ENCODE peak calls at places on chromosomes 2 and 18, in five cellular contexts. C, Z, Q, I and T are unnamed samples.

GRCh38 chr2:179562330-179562885 is 297.8 kb upstream of the SESTD1 start:
- DNase-seq in C (peak), Z (no peak), Q (no peak), I (no peak), T (no peak)

GRCh38 chr18:4293337-4293736 is 161.8 kb downstream of the DLGAP1 start:
- DNase-seq in C (no peak), Z (no peak), Q (no peak), I (no peak), T (no peak)

GRCh38 chr2:207855591-207855990 is 85.9 kb upstream of the FZD5 start:
- DNase-seq in C (no peak), Z (no peak), Q (no peak), I (no peak), T (no peak)

GRCh38 chr2:226423498-226423960 is 376.1 kb downstream of the IRS1 start:
- DNase-seq in C (peak), Z (no peak), Q (peak), I (peak), T (no peak)

GRCh38 chr2:205197468-205198129 is 484.7 kb upstream of the NRP2 start:
- DNase-seq in C (no peak), Z (no peak), Q (no peak), I (no peak), T (no peak)

GRCh38 chr2:119407430-119408220 is 24.0 kb upstream of the TMEM37 start:
- DNase-seq in C (peak), Z (no peak), Q (no peak), I (peak), T (no peak)

GRCh38 chr2:9991829-9992273 is 40.4 kb downstream of the GRHL1 start:
- DNase-seq in C (no peak), Z (no peak), Q (no peak), I (no peak), T (no peak)

GRCh38 chr2:19251554-19251953 is 106.9 kb downstream of the OSR1 start:
- DNase-seq in C (no peak), Z (no peak), Q (no peak), I (peak), T (no peak)

GRCh38 chr2:35830833-35831232 is 524.7 kb upstream of the CRIM1 start:
- DNase-seq in C (no peak), Z (no peak), Q (no peak), I (no peak), T (no peak)

GRCh38 chr2:65227471-65228248 is at the start of gene ACTR2:
- DNase-seq in C (peak), Z (peak), Q (peak), I (peak), T (peak)

GRCh38 chr18:58061349-58061748 is 17.3 kb downstream of the NEDD4L start:
- DNase-seq in C (no peak), Z (no peak), Q (no peak), I (no peak), T (no peak)

GRCh38 chr2:12199661-12200258 is 453.3 kb downstream of the LPIN1 start:
- DNase-seq in C (no peak), Z (no peak), Q (no peak), I (no peak), T (no peak)

GRCh38 chr2:2919574-2920365 is 457.8 kb downstream of the EIPR1 start:
- DNase-seq in C (no peak), Z (no peak), Q (no peak), I (no peak), T (no peak)

DNA sequence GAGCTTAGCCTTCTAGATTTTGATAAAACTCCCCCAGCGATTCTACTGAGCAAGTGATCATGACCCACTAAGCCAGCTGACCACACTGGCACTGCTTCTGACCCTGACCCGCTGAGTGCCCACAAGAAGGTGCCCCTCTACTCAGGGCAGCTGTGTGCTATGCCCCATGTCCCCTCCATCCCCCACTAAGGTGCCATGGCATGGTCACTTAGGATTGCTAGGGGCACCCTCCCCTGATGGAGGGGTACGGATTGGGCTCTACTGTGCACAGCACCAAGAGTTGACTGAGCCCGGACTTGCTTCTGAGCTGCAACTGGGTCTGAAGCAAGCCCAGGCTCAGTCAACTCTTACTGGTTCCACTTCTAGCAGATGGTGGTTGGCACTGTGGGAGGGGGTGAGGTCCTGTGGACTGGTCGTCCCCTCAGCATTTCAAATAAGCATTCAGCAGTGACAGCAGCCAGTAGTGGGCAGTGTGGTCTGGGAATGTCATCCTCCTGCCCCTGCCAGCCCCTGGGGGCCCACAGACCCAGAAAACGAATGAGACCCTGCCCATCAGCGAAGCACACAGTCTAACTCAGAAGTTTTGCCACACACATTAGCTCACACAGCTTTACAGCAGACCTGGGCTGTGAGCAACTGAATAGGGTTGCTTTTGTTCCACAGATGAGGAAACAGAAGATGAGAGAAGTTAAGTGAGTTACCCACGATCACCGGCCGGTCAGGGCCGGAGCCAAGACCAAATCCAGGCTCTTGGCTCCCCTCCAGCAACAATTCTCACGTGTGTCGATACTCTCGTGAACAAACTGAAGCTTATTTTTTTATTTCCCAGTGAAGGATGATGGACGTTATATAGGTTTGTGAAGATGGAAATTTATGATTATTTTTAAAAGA is 52.1 kb upstream of the FOSL2 start:
- DNase-seq in C (no peak), Z (no peak), Q (no peak), I (no peak), T (no peak)
- TF ChIP-seq CTCF in C (peak), Z (peak), Q (peak), I (no peak), T (peak)

DNA sequence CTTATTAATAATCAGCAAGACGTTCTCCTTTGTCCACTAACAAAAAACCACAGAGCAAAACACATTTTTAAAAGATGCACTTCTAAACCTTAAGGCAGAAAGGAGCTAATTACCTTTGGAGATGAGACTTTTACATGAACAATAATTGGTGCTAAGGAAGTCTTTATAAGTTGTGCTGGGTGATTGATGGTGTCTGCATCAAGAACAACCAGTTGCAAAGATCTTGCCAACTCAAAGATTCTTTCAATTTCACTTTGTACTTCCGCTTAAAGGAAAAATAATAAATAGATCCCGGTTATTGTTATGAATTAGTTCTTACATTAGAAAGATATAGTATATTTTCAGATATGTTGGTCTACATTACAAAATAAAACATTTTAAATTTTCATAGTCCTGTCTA is 26.9 kb upstream of the ARL5A start:
- DNase-seq in C (no peak), Z (no peak), Q (no peak), I (no peak), T (no peak)
- H3K4me3 ChIP-seq in C (no peak), Z (no peak), Q (no peak), I (no peak), T (no peak)

DNA sequence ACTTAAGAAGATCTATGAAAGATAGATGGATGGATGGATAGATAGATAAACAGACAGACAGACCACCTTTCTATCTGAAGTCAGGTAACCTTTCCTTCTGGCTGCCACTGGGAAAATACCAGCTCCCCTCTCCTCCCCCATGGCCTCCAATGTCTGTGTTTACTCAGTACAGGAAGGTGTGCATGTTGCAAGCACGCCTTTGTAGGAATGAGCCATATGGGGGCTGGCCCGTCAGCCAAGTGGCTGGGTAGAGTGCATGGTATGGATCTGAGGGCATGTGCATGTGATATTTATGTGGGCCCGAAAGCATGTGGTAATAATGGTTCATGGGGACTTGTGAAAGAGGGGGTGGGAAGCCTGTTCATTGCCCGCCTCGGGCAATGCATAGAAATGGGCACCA is 109.2 kb upstream of the FZD7 start:
- DNase-seq in C (no peak), Z (no peak), Q (no peak), I (no peak), T (no peak)
- TF ChIP-seq CTCF in C (no peak), Z (no peak), Q (no peak), I (no peak), T (no peak)

GRCh38 chr2:165795011-165795410 is 964 bp upstream of the GALNT3 start:
- DNase-seq in C (no peak), Z (peak), Q (no peak), I (peak), T (no peak)
- H3K4me3 ChIP-seq in C (no peak), Z (no peak), Q (peak), I (no peak), T (peak)

DNA sequence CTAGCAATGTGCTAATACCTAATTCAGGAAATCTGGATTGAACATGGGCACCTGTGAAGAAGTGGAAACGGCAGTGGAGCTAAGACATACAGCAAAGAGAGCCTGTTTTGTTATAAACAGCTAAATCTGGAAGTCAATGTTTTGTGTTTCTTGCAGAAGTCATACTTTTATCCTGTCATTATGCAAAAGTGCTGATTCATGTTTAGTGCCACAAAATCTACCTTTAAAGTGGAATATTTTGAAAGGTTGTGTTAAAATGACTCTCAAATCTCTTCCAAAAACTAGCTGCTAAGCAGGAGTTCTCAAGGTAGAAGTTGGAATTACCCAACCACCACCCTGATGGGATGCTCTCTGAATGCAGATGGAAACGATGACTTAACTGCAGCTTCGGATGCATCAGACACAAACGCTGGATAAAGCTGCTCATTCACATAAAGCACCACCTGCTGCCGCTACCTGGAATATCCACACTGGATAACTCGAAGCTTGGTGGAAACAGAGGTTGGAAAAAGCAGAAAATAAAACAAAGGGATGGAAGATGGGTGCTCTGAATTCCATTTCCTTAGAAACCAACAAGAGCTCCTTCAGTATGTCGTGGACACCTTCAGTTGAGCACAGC is 132.6 kb upstream of the ZNF236 start:
- DNase-seq in C (peak), Z (no peak), Q (no peak), I (no peak), T (no peak)
- TF ChIP-seq CTCF in C (peak), Z (no peak), Q (no peak), I (no peak), T (no peak)

DNA sequence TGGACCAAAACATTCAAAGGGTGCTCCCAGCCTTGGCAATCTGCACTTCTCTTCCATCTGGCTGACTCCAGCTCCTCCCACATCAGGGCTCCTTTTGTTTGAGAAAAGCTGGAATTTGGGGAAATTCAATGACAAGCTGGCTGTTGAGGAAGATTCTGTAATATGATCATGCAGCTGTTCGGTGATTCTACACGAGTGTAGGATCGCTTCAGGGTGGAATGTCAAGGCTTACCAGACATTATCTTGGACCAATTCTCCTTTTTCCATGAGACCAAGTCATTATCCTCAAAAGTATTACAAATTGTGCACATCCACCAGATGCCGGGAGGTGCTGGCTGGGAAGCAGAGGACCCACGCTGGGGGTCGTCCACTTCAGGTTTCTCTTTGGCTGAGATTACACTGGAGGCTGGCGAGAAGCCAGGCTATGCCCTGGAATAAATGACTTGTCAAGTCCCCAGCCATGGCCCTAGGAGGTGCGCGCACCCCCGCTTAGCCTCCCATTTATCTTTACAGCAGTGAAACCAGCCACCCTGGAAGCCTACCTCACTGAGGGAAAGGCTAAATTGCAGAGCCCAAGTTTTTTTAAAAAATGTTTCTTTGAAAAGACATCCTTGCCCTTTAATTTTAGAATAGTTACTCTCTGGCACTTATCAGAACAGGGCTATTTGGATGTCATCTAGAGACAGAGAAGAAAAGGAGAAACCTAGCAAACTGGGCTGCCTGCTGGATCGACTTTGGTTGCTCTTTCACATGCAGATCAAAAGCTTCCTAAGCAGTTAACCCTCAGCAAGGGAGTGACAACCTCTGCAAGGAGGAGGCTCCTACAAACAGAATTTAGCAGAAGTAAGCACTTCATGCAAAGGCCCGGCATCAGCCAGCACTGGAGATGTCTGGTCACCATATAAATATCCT is 42.4 kb upstream of the LCLAT1 start:
- DNase-seq in C (peak), Z (no peak), Q (no peak), I (peak), T (no peak)
- H3K4me3 ChIP-seq in C (no peak), Z (no peak), Q (no peak), I (no peak), T (no peak)

DNA sequence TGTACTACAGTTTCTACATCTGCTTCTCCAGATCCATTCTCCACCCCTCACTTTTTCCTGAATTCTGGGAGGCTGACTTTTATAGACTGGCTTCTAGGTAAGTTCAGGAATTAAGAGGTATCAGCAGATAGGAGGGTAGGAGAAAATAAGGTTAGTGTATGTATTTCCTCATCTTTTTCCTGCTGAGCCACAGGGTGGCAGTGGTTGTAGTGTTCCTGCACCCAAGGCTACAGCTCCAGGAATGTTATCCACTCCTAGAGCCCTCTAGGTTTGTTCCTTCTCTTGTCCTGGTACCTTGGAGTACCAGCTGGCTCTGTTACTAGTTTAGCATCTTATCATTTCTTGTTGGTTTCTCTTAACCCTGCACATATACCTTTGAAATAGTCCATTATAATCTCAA is 40.7 kb upstream of the C2orf66 start:
- DNase-seq in C (peak), Z (peak), Q (no peak), I (peak), T (no peak)
- TF ChIP-seq CTCF in C (peak), Z (peak), Q (peak), I (peak), T (peak)

DNA sequence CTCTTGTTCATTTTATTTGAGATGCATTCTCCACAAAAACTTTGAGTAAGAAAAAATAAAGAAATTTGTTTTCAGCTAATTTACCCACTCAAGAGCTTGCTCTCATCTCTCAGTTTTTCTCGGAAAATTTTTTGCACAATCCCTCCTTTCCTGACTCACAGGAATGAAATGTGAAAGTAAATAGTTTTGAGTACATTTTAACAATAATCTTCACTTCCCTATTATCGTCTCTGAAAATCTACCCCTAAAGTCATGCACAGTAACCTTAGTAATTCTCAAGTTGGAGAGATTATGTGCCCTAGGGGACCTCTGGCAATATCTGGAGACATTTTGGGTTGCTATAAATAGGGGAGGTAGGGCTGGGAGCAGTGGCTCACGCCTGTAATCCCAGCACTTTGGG is 2.6 kb downstream of the CYB5A start:
- DNase-seq in C (no peak), Z (no peak), Q (no peak), I (peak), T (no peak)
- H3K4me3 ChIP-seq in C (no peak), Z (no peak), Q (no peak), I (no peak), T (peak)

GRCh38 chr2:5915926-5916325 is 223.7 kb downstream of the SOX11 start:
- DNase-seq in C (peak), Z (no peak), Q (no peak), I (peak), T (no peak)
- TF ChIP-seq CTCF in C (peak), Z (peak), Q (peak), I (peak), T (peak)

GRCh38 chr2:88828397-88829137 is 137.1 kb downstream of the RPIA start:
- DNase-seq in C (no peak), Z (no peak), Q (peak), I (peak), T (no peak)
- H3K4me3 ChIP-seq in C (no peak), Z (no peak), Q (no peak), I (no peak), T (no peak)